ENCODE peak calls at places on chromosomes 12 and 14, in eight cellular contexts. One of them, this sample, is unnamed.

GRCh38 chr12:72323881-72324280 is 51.7 kb downstream of the TRHDE start:
- DNase-seq in HTR-8/SVneo: no peak
- DNase-seq in T-helper 17 cell: no peak
- DNase-seq in WTC11: no peak
- DNase-seq in GM03348: no peak
- DNase-seq in choroid plexus epithelial cell: peak
- DNase-seq in amniotic stem cell: no peak
- DNase-seq in HuH-7.5: no peak
- DNase-seq in this sample: no peak

GRCh38 chr12:95882080-95882479 is 23.3 kb downstream of the SNRPF start:
- DNase-seq in HTR-8/SVneo: no peak
- DNase-seq in T-helper 17 cell: no peak
- DNase-seq in WTC11: no peak
- DNase-seq in GM03348: peak
- DNase-seq in choroid plexus epithelial cell: peak
- DNase-seq in amniotic stem cell: no peak
- DNase-seq in HuH-7.5: no peak
- DNase-seq in this sample: no peak

GRCh38 chr14:41925409-41925808 is 318.7 kb downstream of the LRFN5 start:
- DNase-seq in HTR-8/SVneo: peak
- DNase-seq in T-helper 17 cell: no peak
- DNase-seq in WTC11: no peak
- DNase-seq in GM03348: peak
- DNase-seq in choroid plexus epithelial cell: peak
- DNase-seq in amniotic stem cell: no peak
- DNase-seq in HuH-7.5: no peak
- DNase-seq in this sample: no peak

GRCh38 chr14:37232907-37233481 is 35.3 kb downstream of the MIPOL1 start:
- DNase-seq in HTR-8/SVneo: peak
- DNase-seq in T-helper 17 cell: no peak
- DNase-seq in WTC11: no peak
- DNase-seq in GM03348: peak
- DNase-seq in choroid plexus epithelial cell: peak
- DNase-seq in amniotic stem cell: no peak
- DNase-seq in HuH-7.5: peak
- DNase-seq in this sample: no peak

GRCh38 chr14:96582641-96582980 is 80.4 kb downstream of the PAPOLA start:
- DNase-seq in HTR-8/SVneo: no peak
- DNase-seq in T-helper 17 cell: no peak
- DNase-seq in WTC11: no peak
- DNase-seq in GM03348: peak
- DNase-seq in choroid plexus epithelial cell: no peak
- DNase-seq in amniotic stem cell: no peak
- DNase-seq in HuH-7.5: no peak
- DNase-seq in this sample: no peak

GRCh38 chr14:76776306-76777251 is 15.3 kb downstream of the VASH1 start:
- DNase-seq in HTR-8/SVneo: no peak
- DNase-seq in T-helper 17 cell: no peak
- DNase-seq in WTC11: no peak
- DNase-seq in GM03348: no peak
- DNase-seq in choroid plexus epithelial cell: peak
- DNase-seq in amniotic stem cell: no peak
- DNase-seq in HuH-7.5: no peak
- DNase-seq in this sample: no peak

GRCh38 chr12:125124320-125124966 is 59.2 kb downstream of the AACS start:
- DNase-seq in HTR-8/SVneo: no peak
- DNase-seq in T-helper 17 cell: no peak
- DNase-seq in WTC11: no peak
- DNase-seq in GM03348: no peak
- DNase-seq in choroid plexus epithelial cell: no peak
- DNase-seq in amniotic stem cell: no peak
- DNase-seq in HuH-7.5: no peak
- DNase-seq in this sample: no peak

GRCh38 chr12:47774664-47775063 is 1.6 kb downstream of the SLC48A1 start:
- DNase-seq in HTR-8/SVneo: no peak
- DNase-seq in T-helper 17 cell: no peak
- DNase-seq in WTC11: no peak
- DNase-seq in GM03348: no peak
- DNase-seq in choroid plexus epithelial cell: no peak
- DNase-seq in amniotic stem cell: no peak
- DNase-seq in HuH-7.5: no peak
- DNase-seq in this sample: no peak

GRCh38 chr12:30930238-30931010 is 3.9 kb downstream of the TSPAN11 start:
- DNase-seq in HTR-8/SVneo: no peak
- DNase-seq in T-helper 17 cell: no peak
- DNase-seq in WTC11: no peak
- DNase-seq in GM03348: no peak
- DNase-seq in choroid plexus epithelial cell: no peak
- DNase-seq in amniotic stem cell: no peak
- DNase-seq in HuH-7.5: no peak
- DNase-seq in this sample: no peak

GRCh38 chr14:77962731-77963520 is 163.0 kb downstream of the ADCK1 start:
- DNase-seq in HTR-8/SVneo: no peak
- DNase-seq in T-helper 17 cell: no peak
- DNase-seq in WTC11: no peak
- DNase-seq in GM03348: no peak
- DNase-seq in choroid plexus epithelial cell: peak
- DNase-seq in amniotic stem cell: no peak
- DNase-seq in HuH-7.5: no peak
- DNase-seq in this sample: no peak

GRCh38 chr12:75938189-75938588 is 93.4 kb downstream of the PHLDA1 start:
- DNase-seq in HTR-8/SVneo: no peak
- DNase-seq in T-helper 17 cell: no peak
- DNase-seq in WTC11: no peak
- DNase-seq in GM03348: no peak
- DNase-seq in choroid plexus epithelial cell: no peak
- DNase-seq in amniotic stem cell: no peak
- DNase-seq in HuH-7.5: no peak
- DNase-seq in this sample: no peak

GRCh38 chr14:35159742-35160409 is 37.5 kb downstream of the PRORP start:
- DNase-seq in HTR-8/SVneo: peak
- DNase-seq in T-helper 17 cell: no peak
- DNase-seq in WTC11: no peak
- DNase-seq in GM03348: peak
- DNase-seq in choroid plexus epithelial cell: peak
- DNase-seq in amniotic stem cell: peak
- DNase-seq in HuH-7.5: no peak
- DNase-seq in this sample: peak

GRCh38 chr14:73754911-73755360 is 40.8 kb upstream of the PNMA1 start:
- DNase-seq in HTR-8/SVneo: no peak
- DNase-seq in T-helper 17 cell: no peak
- DNase-seq in WTC11: no peak
- DNase-seq in GM03348: peak
- DNase-seq in choroid plexus epithelial cell: peak
- DNase-seq in amniotic stem cell: no peak
- DNase-seq in HuH-7.5: no peak
- DNase-seq in this sample: no peak

GRCh38 chr12:130562711-130563110 is 153.4 kb downstream of the RIMBP2 start:
- DNase-seq in HTR-8/SVneo: no peak
- DNase-seq in T-helper 17 cell: no peak
- DNase-seq in WTC11: no peak
- DNase-seq in GM03348: no peak
- DNase-seq in choroid plexus epithelial cell: no peak
- DNase-seq in amniotic stem cell: no peak
- DNase-seq in HuH-7.5: no peak
- DNase-seq in this sample: no peak

GRCh38 chr12:25699454-25699853 is 146.4 kb upstream of the LMNTD1 start:
- DNase-seq in HTR-8/SVneo: no peak
- DNase-seq in T-helper 17 cell: no peak
- DNase-seq in WTC11: no peak
- DNase-seq in GM03348: no peak
- DNase-seq in choroid plexus epithelial cell: peak
- DNase-seq in amniotic stem cell: no peak
- DNase-seq in HuH-7.5: no peak
- DNase-seq in this sample: no peak

GRCh38 chr14:68644101-68644500 is 148.8 kb downstream of the ZFP36L1 start:
- DNase-seq in HTR-8/SVneo: no peak
- DNase-seq in T-helper 17 cell: no peak
- DNase-seq in WTC11: no peak
- DNase-seq in GM03348: no peak
- DNase-seq in choroid plexus epithelial cell: no peak
- DNase-seq in amniotic stem cell: no peak
- DNase-seq in HuH-7.5: no peak
- DNase-seq in this sample: no peak

GRCh38 chr12:104438134-104438533 is 18.6 kb upstream of the CHST11 start:
- DNase-seq in HTR-8/SVneo: no peak
- DNase-seq in T-helper 17 cell: no peak
- DNase-seq in WTC11: no peak
- DNase-seq in GM03348: no peak
- DNase-seq in choroid plexus epithelial cell: no peak
- DNase-seq in amniotic stem cell: no peak
- DNase-seq in HuH-7.5: no peak
- DNase-seq in this sample: no peak

GRCh38 chr12:26651566-26652188 is 181.3 kb downstream of the ITPR2 start:
- DNase-seq in HTR-8/SVneo: peak
- DNase-seq in T-helper 17 cell: no peak
- DNase-seq in WTC11: peak
- DNase-seq in GM03348: peak
- DNase-seq in choroid plexus epithelial cell: peak
- DNase-seq in amniotic stem cell: peak
- DNase-seq in HuH-7.5: peak
- DNase-seq in this sample: peak

GRCh38 chr12:52019123-52019770 is 12.5 kb downstream of the TAMALIN start:
- DNase-seq in HTR-8/SVneo: no peak
- DNase-seq in T-helper 17 cell: no peak
- DNase-seq in WTC11: no peak
- DNase-seq in GM03348: no peak
- DNase-seq in choroid plexus epithelial cell: no peak
- DNase-seq in amniotic stem cell: no peak
- DNase-seq in HuH-7.5: peak
- DNase-seq in this sample: no peak

GRCh38 chr12:104480826-104481457 is 24.2 kb downstream of the CHST11 start:
- DNase-seq in HTR-8/SVneo: no peak
- DNase-seq in T-helper 17 cell: no peak
- DNase-seq in WTC11: no peak
- DNase-seq in GM03348: peak
- DNase-seq in choroid plexus epithelial cell: peak
- DNase-seq in amniotic stem cell: no peak
- DNase-seq in HuH-7.5: no peak
- DNase-seq in this sample: peak

This sample was measured in H54.